ENCODE peak calls at places on chromosomes 16 and 17, in six cellular contexts. G, S, P, D, F and V are unnamed samples.

GRCh38 chr16:16096161-16096857 is 127.0 kb downstream of the ABCC6 start:
- DNase-seq in G (no peak), F (no peak), P (peak), S (peak), D (no peak), V (no peak)

GRCh38 chr16:57146735-57147134 is 39.1 kb downstream of the PSME3IP1 start:
- DNase-seq in S (no peak), F (peak), D (no peak), P (no peak), G (no peak), V (peak)

GRCh38 chr17:75518201-75518600 is 1.9 kb downstream of the TSEN54 start:
- DNase-seq in S (no peak), G (no peak), P (no peak), F (no peak), D (peak), V (no peak)

GRCh38 chr16:9996191-9996590 is 186.0 kb downstream of the GRIN2A start:
- DNase-seq in G (no peak), S (no peak), P (no peak), D (no peak), F (no peak), V (no peak)

GRCh38 chr16:58286769-58287433 is 7.9 kb downstream of the PRSS54 start:
- DNase-seq in D (no peak), G (no peak), S (no peak), P (no peak), F (peak), V (no peak)

GRCh38 chr17:65557349-65558310 is 3.8 kb downstream of the AXIN2 start:
- DNase-seq in P (peak), D (no peak), S (no peak), F (no peak), G (no peak), V (no peak)

GRCh38 chr17:8894673-8895578 is 27.5 kb upstream of the PIK3R6 start:
- DNase-seq in G (peak), S (no peak), P (peak), F (peak), D (peak), V (peak)

GRCh38 chr17:50204431-50204830 is 3.0 kb upstream of the COL1A1 start:
- DNase-seq in D (no peak), S (peak), F (no peak), G (no peak), P (no peak), V (no peak)

GRCh38 chr17:81641825-81642489 is 5.0 kb downstream of the TSPAN10 start:
- DNase-seq in G (no peak), S (no peak), F (peak), P (no peak), D (no peak), V (peak)

GRCh38 chr17:20066253-20066652 is 57.1 kb downstream of the SPECC1 start:
- DNase-seq in G (no peak), P (peak), S (peak), F (no peak), D (no peak), V (peak)

GRCh38 chr17:28646039-28646754 is 1.2 kb upstream of the BLTP2 start:
- DNase-seq in F (no peak), D (no peak), P (peak), G (peak), S (no peak), V (no peak)

GRCh38 chr17:72515291-72516065 is 394.7 kb downstream of the SOX9 start:
- DNase-seq in P (no peak), D (peak), S (no peak), G (peak), F (no peak), V (no peak)

GRCh38 chr17:13970531-13970930 is 98.8 kb upstream of the COX10 start:
- DNase-seq in G (no peak), S (no peak), D (no peak), P (no peak), F (no peak), V (no peak)

DNA sequence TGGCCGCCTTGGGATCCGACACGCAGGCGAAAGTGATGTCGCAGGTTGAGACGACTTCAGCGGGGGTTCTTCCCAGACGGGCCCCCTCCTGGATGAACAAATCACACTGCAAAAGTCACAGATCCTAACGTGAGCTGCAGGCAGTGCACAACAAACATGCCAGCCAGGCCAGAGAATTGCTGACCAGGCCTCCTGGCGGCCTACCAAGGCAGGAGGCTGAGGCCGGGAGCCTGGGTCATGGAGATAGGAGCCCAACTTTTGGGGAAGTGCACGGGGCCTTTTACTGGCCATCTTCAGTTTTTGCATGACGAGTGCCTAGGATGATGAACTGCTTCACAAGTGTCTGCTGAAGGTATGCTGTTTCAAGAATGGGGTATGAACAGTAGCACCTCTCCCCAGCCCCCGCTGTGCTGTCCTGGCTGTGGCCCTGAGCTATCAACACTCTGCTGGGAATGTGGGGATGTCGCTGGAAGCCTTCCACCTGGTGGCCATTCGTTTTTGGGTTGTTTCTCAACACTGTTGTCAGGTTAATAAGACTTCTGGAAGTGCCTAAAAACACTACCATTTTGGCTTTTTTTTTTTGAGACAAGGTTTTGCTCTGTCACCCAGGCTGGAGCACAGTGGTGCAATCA is 12.2 kb upstream of the ROGDI start:
- DNase-seq in S (no peak), G (no peak), P (peak), D (no peak), F (no peak), V (no peak)
- TF ChIP-seq CTCF in S (no peak), G (no peak), P (no peak), D (no peak), F (peak), V (no peak)

GRCh38 chr16:55072976-55073375 is 142.3 kb downstream of the IRX5 start:
- DNase-seq in G (no peak), P (no peak), F (no peak), S (no peak), D (no peak), V (no peak)
- H3K4me3 ChIP-seq in G (no peak), P (no peak), F (no peak), S (no peak), D (no peak), V (no peak)

GRCh38 chr16:62253926-62254325 is 217.7 kb upstream of the CDH8 start:
- DNase-seq in D (no peak), G (no peak), P (no peak), S (no peak), F (no peak), V (peak)

GRCh38 chr16:62261760-62262159 is 225.5 kb upstream of the CDH8 start:
- DNase-seq in P (no peak), S (no peak), F (no peak), D (no peak), G (no peak), V (no peak)

GRCh38 chr16:62254847-62255246 is 218.6 kb upstream of the CDH8 start:
- DNase-seq in P (no peak), F (no peak), D (no peak), G (no peak), S (no peak), V (peak)

GRCh38 chr16:62256406-62256805 is 220.2 kb upstream of the CDH8 start:
- DNase-seq in F (no peak), P (no peak), S (no peak), G (no peak), D (no peak), V (peak)
- TF ChIP-seq CTCF in F (no peak), P (no peak), S (no peak), G (no peak), D (no peak), V (peak)

DNA sequence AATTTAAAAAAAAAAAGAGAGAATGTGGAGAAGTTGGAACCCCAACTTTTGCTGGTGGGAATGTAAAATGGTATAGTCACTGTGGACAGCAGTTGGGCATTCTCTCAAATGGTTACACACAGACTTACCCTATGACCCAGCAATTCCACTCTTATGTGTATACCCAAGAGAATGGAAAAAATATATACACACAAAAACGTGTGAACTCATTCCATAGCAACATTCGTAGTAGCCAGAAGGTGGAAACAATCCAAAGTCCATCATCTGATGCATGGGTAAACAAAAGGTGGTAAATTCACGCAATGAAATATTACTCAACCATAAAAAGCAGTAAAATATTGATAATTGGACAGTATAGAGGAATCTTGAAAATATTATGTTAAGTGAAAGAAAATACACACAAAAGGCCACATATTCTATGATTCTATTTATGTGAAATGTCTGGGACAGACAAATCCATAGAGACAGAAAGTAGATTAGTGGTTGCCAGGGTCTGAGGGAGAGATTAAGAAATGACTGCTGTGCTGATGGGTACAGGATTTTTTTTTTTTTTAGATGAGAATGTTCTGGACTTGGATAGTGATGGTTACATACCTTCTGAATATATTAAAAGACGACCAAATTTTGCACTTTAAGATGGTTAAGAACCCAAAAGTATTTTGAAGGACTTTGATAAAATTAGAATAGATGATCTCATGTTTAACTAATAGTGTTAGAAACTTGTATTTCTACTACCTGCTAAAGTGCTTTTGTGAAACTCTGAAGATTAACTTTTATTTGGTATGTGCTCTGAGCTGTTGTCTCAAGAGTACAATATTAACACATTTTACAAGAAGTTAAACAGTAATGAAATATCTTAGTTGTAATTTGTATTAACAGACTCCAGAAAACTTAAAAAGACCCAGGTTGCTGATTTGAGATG is 60.9 kb downstream of the MRTFB start:
- DNase-seq in P (no peak), S (no peak), G (no peak), D (no peak), F (no peak), V (no peak)
- H3K4me3 ChIP-seq in P (no peak), S (no peak), G (no peak), D (no peak), F (no peak), V (no peak)

GRCh38 chr16:82146957-82147356 is 23.1 kb downstream of the MPHOSPH6 start:
- DNase-seq in G (no peak), S (no peak), F (no peak), P (no peak), D (no peak), V (no peak)
- TF ChIP-seq CTCF in G (no peak), S (no peak), F (no peak), P (no peak), D (no peak), V (no peak)

DNA sequence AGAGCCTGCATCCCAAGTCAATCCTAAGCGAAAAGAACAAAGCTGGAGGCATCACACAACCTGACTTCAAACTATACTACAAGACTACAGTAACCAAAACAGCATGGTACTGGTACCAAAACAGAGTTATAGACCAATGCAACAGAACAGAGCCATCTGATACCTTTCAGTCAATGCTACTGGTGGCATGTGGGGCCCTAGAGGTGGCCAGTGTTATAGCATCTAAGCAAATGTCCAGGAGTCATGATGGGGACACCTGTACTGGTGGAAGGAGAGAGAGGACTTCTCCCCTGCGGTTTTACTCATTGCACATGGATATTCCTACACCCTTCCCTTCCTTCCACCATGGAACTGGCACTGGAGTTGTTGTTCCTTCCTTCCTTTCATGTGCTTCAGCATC is 6.0 kb upstream of the ASIC2 start:
- DNase-seq in S (no peak), P (no peak), G (no peak), F (peak), D (no peak), V (no peak)
- H3K4me3 ChIP-seq in S (no peak), P (no peak), G (no peak), F (no peak), D (no peak), V (no peak)

GRCh38 chr16:17970816-17971291 is 365.7 kb downstream of the NPIPA8 start:
- DNase-seq in F (no peak), S (no peak), P (no peak), D (no peak), G (no peak), V (no peak)
- TF ChIP-seq CTCF in F (no peak), S (no peak), P (no peak), D (no peak), G (peak), V (no peak)

GRCh38 chr16:11793840-11794239 is 3.2 kb downstream of the ZC3H7A start:
- DNase-seq in D (no peak), S (no peak), P (no peak), F (peak), G (no peak), V (no peak)

GRCh38 chr16:11796227-11797165 is 562 bp downstream of the ZC3H7A start:
- DNase-seq in D (peak), S (peak), G (peak), F (peak), P (peak), V (no peak)

GRCh38 chr16:11794447-11794846 is 2.6 kb downstream of the ZC3H7A start:
- DNase-seq in S (no peak), P (no peak), D (no peak), G (no peak), F (no peak), V (no peak)

GRCh38 chr16:11795887-11796226 is 1.2 kb downstream of the ZC3H7A start:
- DNase-seq in D (no peak), G (no peak), S (no peak), F (no peak), P (no peak), V (no peak)

GRCh38 chr16:11794991-11795886 is 1.8 kb downstream of the ZC3H7A start:
- DNase-seq in G (no peak), F (no peak), P (no peak), D (no peak), S (no peak), V (no peak)
- H3K4me3 ChIP-seq in G (peak), F (peak), P (no peak), D (peak), S (no peak), V (peak)

DNA sequence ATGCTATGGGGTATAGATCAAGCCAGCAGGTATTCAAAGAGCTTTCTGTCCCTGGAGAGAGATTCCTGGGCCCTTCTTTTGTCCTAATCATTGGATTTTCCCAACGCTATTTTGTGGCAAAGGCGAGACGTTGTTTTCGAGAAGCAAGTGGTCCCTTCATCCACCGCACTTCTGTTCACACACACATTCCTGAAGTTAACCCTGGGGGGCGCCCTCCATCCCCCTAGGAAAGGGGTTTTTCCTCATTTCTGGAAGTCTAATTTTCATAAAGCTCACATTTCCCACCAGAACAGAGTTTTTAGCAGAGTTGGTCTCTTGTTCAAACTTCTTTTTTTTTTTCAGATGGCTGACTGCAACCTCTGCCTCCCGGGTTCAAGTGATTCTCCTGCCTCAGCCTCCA is 11.9 kb downstream of the SCGB1C2 start:
- DNase-seq in S (no peak), D (no peak), G (no peak), F (no peak), P (peak), V (no peak)
- TF ChIP-seq CTCF in S (no peak), D (no peak), G (no peak), F (peak), P (no peak), V (no peak)

GRCh38 chr16:89169778-89170177 is 1.8 kb upstream of the CDH15 start:
- DNase-seq in F (no peak), G (no peak), P (no peak), S (no peak), D (no peak), V (no peak)

GRCh38 chr16:89168381-89169189 is 3.0 kb upstream of the CDH15 start:
- DNase-seq in F (no peak), P (no peak), S (no peak), D (no peak), G (no peak), V (no peak)

GRCh38 chr16:89171216-89172170 is at the start of gene CDH15:
- DNase-seq in F (peak), P (peak), D (peak), G (peak), S (peak), V (peak)

GRCh38 chr16:89172171-89172900 is 788 bp downstream of the CDH15 start:
- DNase-seq in F (no peak), G (no peak), P (no peak), S (no peak), D (no peak), V (no peak)

DNA sequence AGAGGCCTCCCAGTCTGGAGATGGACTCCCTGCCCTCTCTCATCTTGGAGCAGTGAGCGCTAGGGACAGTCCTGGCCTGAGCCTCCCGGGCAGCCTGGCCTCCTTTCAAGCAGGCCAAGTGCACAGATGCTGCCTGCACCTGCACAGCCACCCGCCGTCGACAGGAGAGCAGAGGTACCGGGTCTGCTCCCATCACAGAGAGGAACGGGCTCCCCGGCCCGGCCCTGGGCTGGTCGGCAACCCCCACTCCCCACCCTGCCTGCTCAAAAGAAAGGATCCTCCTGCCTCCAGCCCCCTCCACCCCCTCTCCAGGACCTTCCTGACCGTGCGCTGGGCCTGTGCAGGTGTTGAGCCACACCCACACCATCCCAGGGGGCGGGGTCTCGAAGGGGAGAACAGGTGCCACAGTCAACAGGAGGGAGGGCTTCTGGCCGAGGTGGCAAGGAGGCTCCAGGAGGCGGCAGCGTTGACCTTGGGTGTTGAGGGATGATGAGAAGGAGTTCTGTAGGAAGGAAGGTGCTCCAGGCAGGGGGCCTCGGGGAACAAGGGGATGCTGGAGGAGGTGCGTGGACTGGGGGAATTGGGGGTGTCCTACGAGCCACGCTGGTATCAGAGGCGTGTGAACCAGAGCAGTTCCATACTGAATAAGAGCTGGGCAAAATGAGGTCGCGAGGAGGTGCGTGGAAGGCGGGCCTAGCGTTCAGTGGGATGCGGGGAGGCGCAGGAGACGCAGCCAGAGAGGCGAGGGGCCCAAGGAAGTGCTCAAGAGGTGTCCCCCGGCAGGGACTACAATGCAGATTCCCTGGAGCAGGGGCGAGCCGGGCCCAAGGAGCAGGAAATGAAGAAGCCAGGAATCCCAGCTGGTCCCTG is 967 bp upstream of the CDH15 start:
- DNase-seq in P (no peak), G (peak), S (no peak), F (peak), D (no peak), V (peak)
- H3K4me3 ChIP-seq in P (no peak), G (peak), S (no peak), F (peak), D (peak), V (no peak)